ENCODE peak calls at places on chromosomes 3 and 15, in seven cellular contexts. K is iris pigment epithelial cell, C is WTC11, O is lung, N is anterior cingulate cortex, S is mesendoderm, U is fibroblast of pulmonary artery. Z is an unnamed sample.

GRCh38 chr3:43620953-43621405 is 832 bp downstream of the ANO10 start:
- DNase-seq in O (no peak), N (no peak), U (peak), S (peak), K (peak), C (no peak), Z (no peak)

GRCh38 chr3:21310176-21310575 is 440.8 kb downstream of the ZNF385D start:
- DNase-seq in U (no peak), N (no peak), K (no peak), S (no peak), C (no peak), O (no peak), Z (no peak)

GRCh38 chr3:72995337-72995736 is 1.3 kb upstream of the PPP4R2 start:
- DNase-seq in C (no peak), S (no peak), U (no peak), N (no peak), K (no peak), O (no peak), Z (no peak)

GRCh38 chr15:77864211-77865105 is 213.1 kb downstream of the TBC1D2B start:
- DNase-seq in N (no peak), C (no peak), U (no peak), S (peak), K (no peak), O (no peak), Z (no peak)

GRCh38 chr15:80978685-80979084 is 10.9 kb downstream of the MESD start:
- DNase-seq in C (no peak), N (no peak), S (peak), K (peak), O (no peak), U (no peak), Z (no peak)

GRCh38 chr3:164608554-164609276 is 469.6 kb downstream of the SI start:
- DNase-seq in U (no peak), N (no peak), C (no peak), S (no peak), O (no peak), K (no peak), Z (no peak)

GRCh38 chr3:12659316-12660015 is 4.5 kb downstream of the RAF1 start:
- DNase-seq in S (no peak), U (no peak), C (no peak), K (peak), O (no peak), N (no peak), Z (no peak)

GRCh38 chr15:36373549-36373948 is 205.9 kb upstream of the CDIN1 start:
- DNase-seq in C (no peak), N (no peak), K (peak), U (no peak), O (no peak), S (peak), Z (no peak)

GRCh38 chr3:5376761-5377160 is 189.3 kb downstream of the EDEM1 start:
- DNase-seq in N (no peak), O (no peak), U (no peak), C (peak), K (no peak), S (peak), Z (no peak)

GRCh38 chr15:52417501-52417900 is 111.2 kb downstream of the MYO5A start:
- DNase-seq in K (peak), C (no peak), U (peak), O (no peak), N (no peak), S (peak), Z (no peak)